ENCODE peak calls at places on chromosome X, in six cellular contexts. H is neuronal stem cell; O is heart left ventricle; G is GM23338; D is effector memory CD4-positive, alpha-beta T cell; Q is tibial artery. F is an unnamed sample. For H3K4me1, the result is how much of the 10 kb centered on the place peaks cover.

GRCh38 chrX:24661292-24661691 is 14.1 kb upstream of the PCYT1B start:
- DNase-seq in G (no peak), Q (no peak), H (no peak), D (no peak), O (no peak), F (no peak)

GRCh38 chrX:154057790-154058189 is 38.1 kb upstream of the IRAK1 start:
- DNase-seq in D (no peak), G (no peak), Q (no peak), H (no peak), O (no peak), F (no peak)

GRCh38 chrX:139930923-139931645 is 1.8 kb downstream of the ATP11C start:
- DNase-seq in O (peak), D (no peak), Q (no peak), G (peak), H (no peak), F (peak)

GRCh38 chrX:139023531-139023930 is 312.0 kb upstream of the FGF13 start:
- DNase-seq in D (no peak), O (no peak), H (no peak), Q (no peak), G (no peak), F (no peak)

GRCh38 chrX:37722595-37722994 is 37.0 kb downstream of the XK start:
- DNase-seq in Q (no peak), H (no peak), D (no peak), O (no peak), G (no peak), F (no peak)

GRCh38 chrX:152899111-152899873 is 1.4 kb downstream of the ZNF185 start:
- DNase-seq in Q (no peak), G (no peak), D (no peak), H (no peak), O (no peak), F (no peak)

GRCh38 chrX:38124000-38124399 is 96.7 kb downstream of the SRPX start:
- DNase-seq in D (no peak), O (no peak), Q (no peak), H (no peak), G (peak), F (no peak)

GRCh38 chrX:123361371-123361770 is 177.3 kb downstream of the GRIA3 start:
- DNase-seq in Q (no peak), H (no peak), O (no peak), D (no peak), G (peak), F (no peak)

GRCh38 chrX:68640661-68641060 is 6.8 kb upstream of the STARD8 start:
- DNase-seq in D (no peak), Q (no peak), G (no peak), H (no peak), O (no peak), F (no peak)

GRCh38 chrX:132407704-132408103 is 81.1 kb downstream of the MBNL3 start:
- DNase-seq in H (no peak), D (no peak), Q (no peak), G (no peak), O (no peak), F (no peak)

GRCh38 chrX:132411310-132411977 is 77.4 kb downstream of the MBNL3 start:
- DNase-seq in H (no peak), O (no peak), Q (no peak), D (no peak), G (no peak), F (no peak)

GRCh38 chrX:132412208-132412607 is 76.6 kb downstream of the MBNL3 start:
- DNase-seq in O (no peak), G (peak), Q (no peak), D (no peak), H (peak), F (no peak)

GRCh38 chrX:132413459-132413858 is 75.4 kb downstream of the MBNL3 start:
- DNase-seq in Q (no peak), O (no peak), H (no peak), G (peak), D (no peak), F (no peak)

GRCh38 chrX:132409780-132410556 is 78.9 kb downstream of the MBNL3 start:
- DNase-seq in D (no peak), H (no peak), Q (no peak), G (peak), O (no peak), F (no peak)
- H3K4me1 ChIP-seq in D (under half), H (under half), Q (under half), G (half or more), O (under half), F (under half)

DNA sequence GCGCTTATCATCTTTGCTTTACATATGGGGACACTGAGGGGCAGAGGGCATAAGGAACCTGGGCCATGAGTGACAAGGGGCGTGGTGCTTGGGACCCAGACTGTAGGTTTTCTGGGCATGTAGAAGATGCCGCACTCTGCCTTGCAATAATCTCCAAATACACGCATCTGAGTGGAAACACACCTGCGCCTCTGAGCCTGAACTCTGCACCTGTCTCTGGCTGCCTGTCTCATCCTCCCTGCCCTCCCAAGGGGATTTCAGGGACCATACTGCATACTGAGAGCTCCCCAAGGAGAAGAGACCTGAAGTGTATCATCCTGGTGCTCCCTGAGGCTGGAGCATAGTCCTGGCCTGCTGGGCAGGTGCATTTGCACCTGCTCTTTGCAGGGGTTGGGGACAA is 34.7 kb upstream of the ASMTL start:
- DNase-seq in Q (no peak), H (no peak), D (no peak), G (no peak), O (peak), F (no peak)
- H3K4me1 ChIP-seq in Q (under half), H (under half), D (under half), G (under half), O (under half), F (under half)

GRCh38 chrX:151741606-151742005 is 7.1 kb downstream of the CNGA2 start:
- DNase-seq in G (no peak), O (no peak), H (no peak), Q (no peak), D (no peak), F (no peak)
- H3K4me1 ChIP-seq in G (under half), O (under half), H (under half), Q (under half), D (under half), F (under half)

GRCh38 chrX:868248-868647 is 237.7 kb downstream of the SHOX start:
- DNase-seq in O (no peak), H (no peak), Q (no peak), G (no peak), D (no peak), F (no peak)

GRCh38 chrX:866441-866990 is 235.9 kb downstream of the SHOX start:
- DNase-seq in D (no peak), Q (no peak), H (no peak), O (no peak), G (no peak), F (no peak)

GRCh38 chrX:874061-874460 is 243.5 kb downstream of the SHOX start:
- DNase-seq in O (no peak), H (no peak), D (no peak), G (no peak), Q (no peak), F (no peak)

GRCh38 chrX:873016-873415 is 242.4 kb downstream of the SHOX start:
- DNase-seq in H (no peak), Q (no peak), O (no peak), D (no peak), G (no peak), F (no peak)

DNA sequence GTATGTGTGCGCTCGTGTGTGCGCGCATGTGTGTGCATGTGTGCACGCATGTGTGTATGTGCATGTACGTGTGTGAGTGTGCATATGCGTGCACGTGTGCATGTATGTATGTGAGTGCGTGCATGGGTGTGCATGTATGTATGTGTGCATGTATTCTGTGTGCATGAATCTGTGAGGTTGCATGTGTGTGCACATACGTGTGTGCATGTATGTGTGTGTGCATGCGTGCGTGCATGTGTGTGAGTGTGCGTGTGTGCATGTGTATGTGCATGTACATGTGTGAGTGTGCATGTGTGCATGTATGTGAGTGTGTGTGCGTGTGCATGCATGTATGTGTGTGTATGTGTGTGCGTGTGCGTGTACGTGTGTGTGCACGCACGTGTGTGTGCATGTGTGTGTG is 241.5 kb downstream of the SHOX start:
- DNase-seq in D (no peak), O (no peak), H (no peak), Q (no peak), G (no peak), F (no peak)
- H3K4me1 ChIP-seq in D (under half), O (under half), H (under half), Q (under half), G (under half), F (under half)

DNA sequence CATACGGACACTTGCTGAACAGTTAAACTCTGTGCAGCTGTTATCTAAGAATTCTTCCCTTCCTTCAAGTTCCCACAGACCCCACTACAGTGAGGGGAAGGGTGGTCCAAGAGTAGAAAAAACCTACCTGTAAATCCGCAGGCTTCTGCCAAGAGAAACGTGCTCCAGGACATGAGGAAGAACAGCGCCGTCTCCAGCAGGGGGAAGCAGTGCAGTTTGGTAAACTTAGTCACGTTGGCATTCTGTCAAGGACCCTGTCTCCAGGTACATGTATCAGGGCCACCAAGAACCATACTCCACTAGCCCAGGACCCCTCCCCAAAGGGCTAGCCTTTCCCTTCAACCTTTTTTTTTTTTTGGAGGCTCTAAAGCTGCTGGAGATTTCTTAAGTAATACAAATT is 79.9 kb downstream of the CHST7 start:
- DNase-seq in G (peak), H (no peak), O (no peak), D (no peak), Q (no peak), F (no peak)
- H3K4me1 ChIP-seq in G (under half), H (under half), O (under half), D (under half), Q (under half), F (under half)

F was measured in upper lobe of left lung.